ENCODE peak calls at places on chromosomes 13 and 19, in nine cellular contexts. One of them, this sample, is unnamed.
A peak's percentile ranks its signal among the peaks of the same experiment; 100 is the strongest.

GRCh38 chr19:28883241-28883693 is 329.7 kb downstream of the UQCRFS1 start:
- DNase-seq in heart right ventricle: peak; percentile 58
- DNase-seq in psoas muscle: peak; percentile 20
- DNase-seq in stomach: no peak
- DNase-seq in foreskin keratinocyte: no peak
- DNase-seq in HCT116: no peak
- DNase-seq in upper lobe of left lung: peak; percentile 79
- DNase-seq in coronary artery: no peak
- DNase-seq in Panc1: no peak
- DNase-seq in this sample: no peak

GRCh38 chr13:110466261-110466660 is 95.3 kb downstream of the RAB20 start:
- DNase-seq in foreskin keratinocyte: no peak
- DNase-seq in coronary artery: no peak
- DNase-seq in HCT116: no peak
- DNase-seq in psoas muscle: no peak
- DNase-seq in heart right ventricle: no peak
- DNase-seq in upper lobe of left lung: no peak
- DNase-seq in stomach: no peak
- DNase-seq in Panc1: no peak
- DNase-seq in this sample: no peak

GRCh38 chr13:92510416-92510815 is 716.2 kb upstream of the GPC6 start:
- DNase-seq in coronary artery: no peak
- DNase-seq in Panc1: no peak
- DNase-seq in upper lobe of left lung: no peak
- DNase-seq in heart right ventricle: no peak
- DNase-seq in stomach: no peak
- DNase-seq in HCT116: no peak
- DNase-seq in psoas muscle: no peak
- DNase-seq in foreskin keratinocyte: peak; percentile 92
- DNase-seq in this sample: no peak

GRCh38 chr19:28582344-28582743 is 630.6 kb downstream of the UQCRFS1 start:
- DNase-seq in psoas muscle: no peak
- DNase-seq in HCT116: no peak
- DNase-seq in upper lobe of left lung: no peak
- DNase-seq in coronary artery: peak; percentile 46
- DNase-seq in foreskin keratinocyte: no peak
- DNase-seq in Panc1: no peak
- DNase-seq in heart right ventricle: no peak
- DNase-seq in stomach: no peak
- DNase-seq in this sample: no peak

GRCh38 chr13:21060827-21061076 is 634 bp downstream of the LATS2 start:
- DNase-seq in stomach: peak; percentile 29
- DNase-seq in heart right ventricle: peak; percentile 19
- DNase-seq in foreskin keratinocyte: no peak
- DNase-seq in Panc1: no peak
- DNase-seq in upper lobe of left lung: peak; percentile 93
- DNase-seq in HCT116: no peak
- DNase-seq in psoas muscle: no peak
- DNase-seq in coronary artery: no peak
- DNase-seq in this sample: no peak

GRCh38 chr13:32045963-32046785 is 14.6 kb downstream of the FRY start:
- DNase-seq in Panc1: no peak
- DNase-seq in foreskin keratinocyte: peak; percentile 3
- DNase-seq in coronary artery: no peak
- DNase-seq in heart right ventricle: no peak
- DNase-seq in upper lobe of left lung: no peak
- DNase-seq in stomach: no peak
- DNase-seq in HCT116: no peak
- DNase-seq in psoas muscle: no peak
- DNase-seq in this sample: no peak

GRCh38 chr13:28854657-28855056 is 34.5 kb downstream of the MTUS2 start:
- DNase-seq in upper lobe of left lung: no peak
- DNase-seq in HCT116: no peak
- DNase-seq in Panc1: no peak
- DNase-seq in stomach: no peak
- DNase-seq in coronary artery: no peak
- DNase-seq in heart right ventricle: no peak
- DNase-seq in foreskin keratinocyte: no peak
- DNase-seq in psoas muscle: no peak
- DNase-seq in this sample: no peak

GRCh38 chr13:35598790-35599369 is 122.4 kb upstream of the MAB21L1 start:
- DNase-seq in Panc1: no peak
- DNase-seq in HCT116: no peak
- DNase-seq in heart right ventricle: no peak
- DNase-seq in stomach: no peak
- DNase-seq in psoas muscle: no peak
- DNase-seq in coronary artery: no peak
- DNase-seq in foreskin keratinocyte: peak; percentile 30
- DNase-seq in upper lobe of left lung: no peak
- DNase-seq in this sample: no peak

GRCh38 chr13:51342706-51343105 is 3.2 kb downstream of the SERPINE3 start:
- DNase-seq in psoas muscle: no peak
- DNase-seq in Panc1: no peak
- DNase-seq in heart right ventricle: no peak
- DNase-seq in HCT116: no peak
- DNase-seq in foreskin keratinocyte: peak; percentile 41
- DNase-seq in coronary artery: no peak
- DNase-seq in stomach: no peak
- DNase-seq in upper lobe of left lung: no peak
- DNase-seq in this sample: no peak

GRCh38 chr19:7850429-7850819 is 20.4 kb downstream of the EVI5L start:
- DNase-seq in upper lobe of left lung: peak; percentile 60
- DNase-seq in psoas muscle: no peak
- DNase-seq in stomach: no peak
- DNase-seq in heart right ventricle: no peak
- DNase-seq in coronary artery: no peak
- DNase-seq in Panc1: no peak
- DNase-seq in HCT116: no peak
- DNase-seq in foreskin keratinocyte: no peak
- DNase-seq in this sample: no peak

GRCh38 chr19:3586124-3586626 is 897 bp downstream of the GIPC3 start:
- DNase-seq in stomach: no peak
- DNase-seq in heart right ventricle: no peak
- DNase-seq in HCT116: no peak
- DNase-seq in coronary artery: no peak
- DNase-seq in Panc1: no peak
- DNase-seq in foreskin keratinocyte: no peak
- DNase-seq in psoas muscle: no peak
- DNase-seq in upper lobe of left lung: no peak
- DNase-seq in this sample: no peak

GRCh38 chr13:72963762-72964161 is 95.0 kb upstream of the KLF5 start:
- DNase-seq in foreskin keratinocyte: no peak
- DNase-seq in Panc1: no peak
- DNase-seq in stomach: no peak
- DNase-seq in upper lobe of left lung: no peak
- DNase-seq in coronary artery: no peak
- DNase-seq in HCT116: no peak
- DNase-seq in psoas muscle: no peak
- DNase-seq in heart right ventricle: no peak
- DNase-seq in this sample: no peak

GRCh38 chr13:27131202-27131623 is 40.4 kb downstream of the USP12 start:
- DNase-seq in stomach: no peak
- DNase-seq in heart right ventricle: no peak
- DNase-seq in Panc1: peak; percentile 64
- DNase-seq in psoas muscle: no peak
- DNase-seq in foreskin keratinocyte: peak; percentile 98
- DNase-seq in HCT116: peak; percentile 13
- DNase-seq in upper lobe of left lung: no peak
- DNase-seq in coronary artery: no peak
- DNase-seq in this sample: peak; percentile 93

DNA sequence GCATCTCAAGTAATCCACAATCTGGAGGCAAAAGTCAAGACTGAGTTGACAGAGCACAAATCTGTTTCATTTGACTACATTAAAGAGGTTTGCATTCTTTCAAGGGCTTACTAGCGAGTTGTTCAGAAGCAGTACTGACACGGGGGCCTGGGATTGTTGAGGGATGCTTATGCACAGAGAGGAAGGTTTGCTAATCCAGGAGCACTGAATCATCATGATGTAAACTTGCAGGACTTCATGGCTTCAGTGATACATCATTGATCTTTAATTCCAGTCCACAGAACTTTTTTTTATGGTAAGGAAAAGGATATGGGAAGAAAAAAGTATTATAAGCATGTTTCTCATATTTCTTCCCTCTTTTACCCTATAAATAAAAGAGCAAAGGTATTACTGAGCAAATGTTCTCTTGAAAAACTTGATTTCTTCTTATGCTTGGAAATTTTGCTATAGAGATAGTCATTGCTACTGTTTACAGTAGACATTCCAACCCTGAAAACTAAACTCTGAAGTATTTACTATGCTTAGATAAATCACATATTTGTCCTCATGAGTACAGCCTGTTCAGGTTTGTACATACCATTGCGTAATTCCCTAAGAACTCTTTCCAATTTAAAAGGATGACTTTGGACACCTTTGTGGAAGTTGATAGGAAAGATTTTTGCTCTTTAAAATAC is 65.8 kb upstream of the KPNA3 start:
- DNase-seq in upper lobe of left lung: no peak
- DNase-seq in HCT116: no peak
- DNase-seq in coronary artery: no peak
- DNase-seq in Panc1: peak; percentile 42
- DNase-seq in stomach: no peak
- DNase-seq in foreskin keratinocyte: peak; percentile 92
- DNase-seq in heart right ventricle: no peak
- DNase-seq in psoas muscle: no peak
- DNase-seq in this sample: peak; percentile 74
- H3K27ac ChIP-seq in upper lobe of left lung: peak overlapping the region; percentile 73
- H3K27ac ChIP-seq in HCT116: peak overlapping the region; percentile 16
- H3K27ac ChIP-seq in coronary artery: peak overlapping the region; percentile 43
- H3K27ac ChIP-seq in Panc1: peak overlapping the region; percentile 44
- H3K27ac ChIP-seq in stomach: peak overlapping the region; percentile 73
- H3K27ac ChIP-seq in foreskin keratinocyte: no peak overlapping the region
- H3K27ac ChIP-seq in heart right ventricle: no peak overlapping the region
- H3K27ac ChIP-seq in psoas muscle: no peak overlapping the region
- H3K27ac ChIP-seq in this sample: peak overlapping the region; percentile 92

DNA sequence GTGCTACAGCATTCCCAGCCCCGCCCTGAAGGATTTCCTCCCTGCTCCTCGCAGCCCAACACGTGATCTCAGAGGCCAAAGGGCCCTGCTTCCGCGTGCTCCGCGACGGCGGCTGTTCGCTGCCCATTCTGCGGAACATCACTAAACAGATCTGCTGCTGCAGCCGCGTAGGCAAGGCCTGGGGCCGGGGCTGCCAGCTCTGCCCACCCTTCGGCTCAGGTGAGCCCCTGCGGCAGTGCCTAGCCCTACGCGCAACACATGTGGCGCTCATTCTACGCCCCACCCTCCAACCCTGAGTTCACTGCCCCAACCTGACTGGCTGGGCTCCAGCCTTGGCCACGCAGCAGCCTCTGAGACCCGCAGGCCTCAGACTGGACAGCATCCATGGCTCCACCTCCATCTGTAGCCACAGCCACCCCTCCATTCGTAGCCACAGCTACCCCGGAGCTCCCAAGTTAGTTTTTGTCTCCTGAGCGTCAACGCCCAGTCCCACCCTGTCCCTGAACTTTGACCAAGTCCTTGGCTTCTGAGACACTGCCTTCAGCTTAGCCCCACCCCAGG is 6.2 kb downstream of the LTBP4 start:
- DNase-seq in psoas muscle: no peak
- DNase-seq in upper lobe of left lung: peak; percentile 85
- DNase-seq in Panc1: no peak
- DNase-seq in foreskin keratinocyte: no peak
- DNase-seq in heart right ventricle: no peak
- DNase-seq in HCT116: no peak
- DNase-seq in stomach: peak; percentile 44
- DNase-seq in coronary artery: no peak
- DNase-seq in this sample: no peak
- H3K27ac ChIP-seq in psoas muscle: no peak overlapping the region
- H3K27ac ChIP-seq in upper lobe of left lung: no peak overlapping the region
- H3K27ac ChIP-seq in Panc1: no peak overlapping the region
- H3K27ac ChIP-seq in foreskin keratinocyte: no peak overlapping the region
- H3K27ac ChIP-seq in heart right ventricle: no peak overlapping the region
- H3K27ac ChIP-seq in HCT116: peak overlapping the region; percentile 38
- H3K27ac ChIP-seq in stomach: peak overlapping the region; percentile 89
- H3K27ac ChIP-seq in coronary artery: peak overlapping the region; percentile 65
- H3K27ac ChIP-seq in this sample: no peak overlapping the region

DNA sequence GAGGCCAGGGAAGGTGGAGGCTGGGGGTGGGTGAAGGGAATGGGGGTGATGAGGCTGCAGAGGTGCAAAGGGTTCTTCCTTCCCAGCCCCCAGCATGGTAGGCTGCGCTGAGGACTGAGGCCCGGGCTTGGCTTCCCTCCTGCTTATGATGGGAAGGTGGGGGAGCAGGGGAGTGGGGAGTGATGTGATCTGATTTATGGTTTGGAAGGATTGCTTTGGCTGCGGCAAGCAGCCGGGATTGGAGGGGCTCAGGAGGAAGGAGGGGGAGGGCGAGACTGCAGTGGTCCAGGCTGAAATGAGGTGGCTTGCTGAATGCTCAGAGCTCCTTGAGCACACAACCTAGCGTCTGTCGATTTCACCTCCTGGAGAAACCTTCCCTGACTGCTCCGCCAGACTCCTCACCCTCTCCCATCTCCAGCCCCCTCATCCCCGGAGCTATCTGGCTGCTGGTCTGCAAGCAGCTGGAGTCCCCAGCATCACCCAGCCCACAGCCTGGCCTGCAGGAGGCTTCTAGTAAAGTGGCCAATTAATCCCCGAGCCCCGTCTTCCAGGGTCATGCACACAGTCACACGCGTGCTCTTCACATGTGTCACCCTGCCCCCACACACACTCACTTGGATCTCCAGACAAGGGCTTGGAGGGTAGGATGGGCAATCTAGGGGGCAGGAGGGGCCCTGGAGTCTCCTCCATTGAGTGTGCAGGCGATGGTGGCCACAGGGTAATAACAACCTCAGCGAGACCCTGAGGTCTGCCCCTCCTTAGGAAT is 733 bp upstream of the CLEC11A start:
- DNase-seq in HCT116: no peak
- DNase-seq in coronary artery: no peak
- DNase-seq in heart right ventricle: no peak
- DNase-seq in psoas muscle: no peak
- DNase-seq in upper lobe of left lung: no peak
- DNase-seq in stomach: no peak
- DNase-seq in foreskin keratinocyte: no peak
- DNase-seq in Panc1: no peak
- DNase-seq in this sample: no peak
- H3K27ac ChIP-seq in HCT116: no peak overlapping the region
- H3K27ac ChIP-seq in coronary artery: peak overlapping the region; percentile 50
- H3K27ac ChIP-seq in heart right ventricle: peak overlapping the region; percentile 46
- H3K27ac ChIP-seq in psoas muscle: no peak overlapping the region
- H3K27ac ChIP-seq in upper lobe of left lung: no peak overlapping the region
- H3K27ac ChIP-seq in stomach: peak overlapping the region; percentile 65
- H3K27ac ChIP-seq in foreskin keratinocyte: no peak overlapping the region
- H3K27ac ChIP-seq in Panc1: no peak overlapping the region
- H3K27ac ChIP-seq in this sample: no peak overlapping the region

DNA sequence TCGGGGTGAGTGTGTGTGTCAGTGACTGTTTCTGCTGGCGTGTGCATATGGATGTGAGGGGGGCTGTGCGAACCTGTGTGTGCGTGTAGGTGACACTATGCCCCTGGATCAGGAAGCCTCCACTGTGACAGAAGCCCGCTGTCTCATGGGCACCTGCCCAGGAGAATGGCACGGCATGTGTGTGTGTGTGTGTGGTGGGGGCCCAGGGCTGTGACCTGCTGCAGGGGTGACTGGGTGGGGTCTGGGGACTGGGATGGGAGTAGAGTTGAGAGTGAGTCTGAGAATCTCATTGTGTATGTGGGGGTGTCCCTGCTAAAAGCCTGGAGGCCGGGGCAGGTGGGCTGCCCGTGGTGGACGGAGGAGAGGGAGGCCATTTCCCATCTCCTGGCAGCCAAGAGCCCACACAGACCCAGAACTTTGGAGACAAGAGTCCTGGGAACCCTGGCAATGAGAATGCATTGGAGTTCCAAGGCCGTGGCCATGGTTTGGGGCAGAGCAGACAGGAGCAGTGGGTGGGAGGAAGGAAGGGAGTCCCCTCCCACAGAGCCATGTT is 6.4 kb upstream of the TPM4 start:
- DNase-seq in Panc1: no peak
- DNase-seq in psoas muscle: no peak
- DNase-seq in HCT116: no peak
- DNase-seq in upper lobe of left lung: peak; percentile 53
- DNase-seq in stomach: peak; percentile 40
- DNase-seq in foreskin keratinocyte: no peak
- DNase-seq in heart right ventricle: no peak
- DNase-seq in coronary artery: no peak
- DNase-seq in this sample: no peak
- H3K27ac ChIP-seq in Panc1: peak overlapping the region; percentile 54
- H3K27ac ChIP-seq in psoas muscle: peak overlapping the region; percentile 55
- H3K27ac ChIP-seq in HCT116: peak overlapping the region; percentile 83
- H3K27ac ChIP-seq in upper lobe of left lung: peak overlapping the region; percentile 85
- H3K27ac ChIP-seq in stomach: peak overlapping the region; percentile 100
- H3K27ac ChIP-seq in foreskin keratinocyte: peak overlapping the region; percentile 6
- H3K27ac ChIP-seq in heart right ventricle: peak overlapping the region; percentile 81
- H3K27ac ChIP-seq in coronary artery: peak overlapping the region; percentile 98
- H3K27ac ChIP-seq in this sample: peak overlapping the region; percentile 99

This sample was measured in epithelial cell of prostate.